ENCODE peak calls at places on chromosomes 6 and 20, in four cellular contexts. D is K562, Q is esophagus muscularis mucosa, U is SK-N-SH. P is an unnamed sample.

GRCh38 chr20:62543470-62544302 is 67.9 kb upstream of the GATA5 start:
- DNase-seq in D (no peak), Q (no peak), U (no peak), P (no peak)

GRCh38 chr6:124040655-124041054 is 237.0 kb downstream of the NKAIN2 start:
- DNase-seq in D (no peak), Q (no peak), U (no peak), P (no peak)

GRCh38 chr6:136527831-136528230 is 22.4 kb downstream of the MAP7 start:
- DNase-seq in D (no peak), Q (no peak), U (no peak), P (no peak)

GRCh38 chr20:62019144-62019805 is 46.4 kb downstream of the TAF4 start:
- DNase-seq in D (no peak), Q (no peak), U (no peak), P (no peak)

GRCh38 chr6:88662653-88663174 is 300.7 kb downstream of the RNGTT start:
- DNase-seq in D (no peak), Q (no peak), U (no peak), P (no peak)

GRCh38 chr6:69449887-69450286 is 346.9 kb downstream of the LMBRD1 start:
- DNase-seq in D (no peak), Q (no peak), U (no peak), P (no peak)

GRCh38 chr6:87846446-87846845 is 144.4 kb upstream of the AKIRIN2 start:
- DNase-seq in D (no peak), Q (no peak), U (no peak), P (no peak)

GRCh38 chr20:58584881-58585752 is 66.0 kb upstream of the STX16 start:
- DNase-seq in D (no peak), Q (no peak), U (no peak), P (peak)

GRCh38 chr20:1430004-1430451 is 36.6 kb downstream of the NSFL1C start:
- DNase-seq in D (no peak), Q (no peak), U (no peak), P (no peak)

GRCh38 chr6:30000156-30000791 is 57.9 kb downstream of the HLA-A start:
- DNase-seq in D (no peak), Q (no peak), U (no peak), P (no peak)

GRCh38 chr20:56626367-56627121 is 2.6 kb upstream of the TFAP2C start:
- DNase-seq in D (peak), Q (no peak), U (peak), P (peak)

GRCh38 chr6:132798820-132799538 is 542 bp upstream of the SLC18B1 start:
- DNase-seq in D (peak), Q (no peak), U (peak), P (no peak)

GRCh38 chr6:163309491-163310026 is 105.0 kb upstream of the QKI start:
- DNase-seq in D (no peak), Q (no peak), U (no peak), P (no peak)

GRCh38 chr6:148203970-148204369 is 138.7 kb upstream of the SASH1 start:
- DNase-seq in D (peak), Q (no peak), U (no peak), P (no peak)

DNA sequence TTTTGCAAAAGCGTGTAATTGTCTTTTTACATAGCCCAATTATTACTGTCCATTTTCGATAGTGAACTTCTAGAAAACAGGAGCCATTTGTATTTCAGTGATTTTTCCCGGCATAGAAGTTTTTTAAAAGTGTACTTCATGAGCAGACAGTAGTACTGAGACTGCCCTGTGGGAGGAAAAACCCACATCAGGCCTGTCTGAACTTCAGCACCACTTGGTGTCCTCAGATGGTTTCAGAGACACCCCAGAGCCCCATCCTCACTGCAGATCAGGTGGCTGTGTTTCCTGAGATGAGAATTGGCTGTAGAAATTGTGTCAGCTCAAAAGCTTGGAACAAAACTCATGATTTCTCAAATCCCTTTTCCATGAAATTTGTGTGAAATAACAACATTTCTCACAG is 110.1 kb upstream of the RIN2 start:
- DNase-seq in D (no peak), Q (peak), U (no peak), P (no peak)
- TF ChIP-seq CTCF in D (no peak), Q (no peak), U (no peak), P (no peak)

GRCh38 chr6:13762648-13763441 is 51.2 kb upstream of the RANBP9 start:
- DNase-seq in D (no peak), Q (no peak), U (no peak), P (peak)
- H3K4me3 ChIP-seq in D (no peak), Q (no peak), U (no peak), P (no peak)

GRCh38 chr6:22886881-22887581 is 317.7 kb downstream of the HDGFL1 start:
- DNase-seq in D (no peak), Q (no peak), U (no peak), P (no peak)
- TF ChIP-seq EP300 in D (no peak), Q (no peak), U (no peak), P (no peak)

GRCh38 chr20:44540834-44541233 is 19.0 kb upstream of the SERINC3 start:
- DNase-seq in D (no peak), Q (no peak), U (no peak), P (no peak)

GRCh38 chr20:44541957-44542356 is 20.1 kb upstream of the SERINC3 start:
- DNase-seq in D (no peak), Q (no peak), U (no peak), P (no peak)

GRCh38 chr20:44533928-44534327 is 12.1 kb upstream of the SERINC3 start:
- DNase-seq in D (peak), Q (no peak), U (no peak), P (no peak)

GRCh38 chr20:44536139-44536538 is 14.3 kb upstream of the SERINC3 start:
- DNase-seq in D (no peak), Q (no peak), U (no peak), P (no peak)

GRCh38 chr20:44537993-44538392 is 16.1 kb upstream of the SERINC3 start:
- DNase-seq in D (no peak), Q (no peak), U (no peak), P (no peak)
- TF ChIP-seq CTCF in D (no peak), Q (peak), U (peak), P (no peak)

GRCh38 chr6:116059713-116060571 is 749 bp downstream of the FRK start:
- DNase-seq in D (peak), Q (no peak), U (no peak), P (no peak)
- H3K4me3 ChIP-seq in D (no peak), Q (peak), U (no peak), P (peak)

GRCh38 chr20:50658804-50659380 is 32.5 kb downstream of the RIPOR3 start:
- DNase-seq in D (no peak), Q (no peak), U (no peak), P (no peak)

GRCh38 chr20:50651676-50652075 is 39.7 kb downstream of the RIPOR3 start:
- DNase-seq in D (no peak), Q (no peak), U (no peak), P (no peak)

GRCh38 chr20:50654899-50655298 is 36.4 kb downstream of the RIPOR3 start:
- DNase-seq in D (no peak), Q (no peak), U (no peak), P (no peak)

GRCh38 chr20:50652702-50653294 is 38.5 kb downstream of the RIPOR3 start:
- DNase-seq in D (no peak), Q (no peak), U (no peak), P (no peak)

GRCh38 chr20:50655325-50655880 is 35.9 kb downstream of the RIPOR3 start:
- DNase-seq in D (no peak), Q (no peak), U (peak), P (peak)
- TF ChIP-seq EP300 in D (no peak), Q (no peak), U (no peak), P (no peak)

GRCh38 chr20:35558416-35558815 is 16.5 kb downstream of the ERGIC3 start:
- DNase-seq in D (no peak), Q (no peak), U (no peak), P (no peak)
- TF ChIP-seq CTCF in D (no peak), Q (no peak), U (no peak), P (no peak)

GRCh38 chr6:144305985-144306384 is 20.9 kb downstream of the UTRN start:
- DNase-seq in D (no peak), Q (peak), U (no peak), P (no peak)
- H3K4me3 ChIP-seq in D (no peak), Q (no peak), U (no peak), P (no peak)